ENCODE peak calls at places on chromosomes 7 and 10, in nine cellular contexts. V is HCT116, J is spleen, Y is transverse colon, T is testis, S is IMR-90, U is ovary, K is sigmoid colon, I is uterus. R is an unnamed sample.
A peak's percentile ranks its signal among the peaks of the same experiment; 100 is the strongest.

GRCh38 chr10:3969876-3970666 is 185.1 kb upstream of the KLF6 start:
- DNase-seq in J (no peak), Y (peak; percentile 68), U (no peak), K (no peak), T (no peak), V (no peak), S (peak; percentile 16), I (no peak), R (no peak)

GRCh38 chr10:20314431-20314830 is 498.2 kb downstream of the PLXDC2 start:
- DNase-seq in U (no peak), K (no peak), V (no peak), S (no peak), I (no peak), J (no peak), Y (no peak), T (no peak), R (no peak)

GRCh38 chr7:50196719-50197118 is 103.7 kb upstream of the ZPBP start:
- DNase-seq in U (no peak), V (no peak), I (no peak), J (no peak), Y (no peak), S (no peak), T (no peak), K (no peak), R (no peak)

GRCh38 chr10:88934900-88935672 is 17.5 kb downstream of the ACTA2 start:
- DNase-seq in J (peak; percentile 78), Y (peak; percentile 84), K (peak; percentile 94), U (peak; percentile 77), I (peak; percentile 78), S (peak; percentile 82), V (peak; percentile 77), T (peak; percentile 88), R (no peak)

GRCh38 chr10:33306126-33306525 is 28.3 kb downstream of the NRP1 start:
- DNase-seq in Y (no peak), V (no peak), J (no peak), K (no peak), T (no peak), I (no peak), S (peak; percentile 59), U (no peak), R (no peak)

GRCh38 chr7:92645531-92646061 is 55.4 kb upstream of the FAM133B start:
- DNase-seq in U (no peak), Y (peak; percentile 75), K (no peak), V (peak; percentile 45), T (no peak), J (no peak), S (peak; percentile 15), I (no peak), R (no peak)

GRCh38 chr10:49083256-49083655 is 32.1 kb downstream of the VSTM4 start:
- DNase-seq in V (no peak), T (peak; percentile 75), S (no peak), K (no peak), Y (no peak), I (peak; percentile 59), U (peak; percentile 74), J (no peak), R (no peak)

GRCh38 chr7:20111821-20112542 is 105.2 kb downstream of the MACC1 start:
- DNase-seq in I (no peak), T (no peak), K (no peak), S (no peak), J (no peak), Y (no peak), V (no peak), U (no peak), R (no peak)

GRCh38 chr7:35555934-35556333 is 139.0 kb downstream of the HERPUD2 start:
- DNase-seq in K (no peak), T (no peak), Y (no peak), S (peak; percentile 16), I (no peak), U (no peak), V (no peak), J (no peak), R (no peak)

GRCh38 chr7:132399367-132399766 is 176.9 kb downstream of the PLXNA4 start:
- DNase-seq in I (no peak), Y (no peak), S (no peak), T (no peak), V (no peak), J (peak; percentile 24), U (no peak), K (no peak), R (no peak)

DNA sequence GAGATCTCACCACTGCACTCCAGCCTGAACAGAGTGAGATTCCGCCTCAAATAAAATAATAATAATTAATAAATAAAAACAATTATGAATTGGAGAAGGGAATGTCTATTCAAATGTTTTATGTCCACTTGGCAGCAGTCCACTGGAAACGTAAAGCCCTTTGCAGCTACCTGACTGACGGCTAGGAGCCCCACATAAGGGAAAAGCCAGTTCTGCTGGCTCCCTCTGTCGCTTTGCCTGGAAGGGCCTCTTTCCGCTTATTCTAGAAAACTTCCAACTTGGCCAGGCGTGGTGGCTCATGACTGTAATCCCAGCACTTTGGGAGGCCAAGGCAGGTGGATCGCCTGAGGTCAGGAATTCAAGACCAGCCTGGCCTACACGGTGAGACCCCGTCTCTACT is 6.1 kb upstream of the TNS3 start:
- DNase-seq in K (no peak), V (no peak), U (no peak), S (no peak), T (no peak), Y (peak; percentile 40), J (no peak), I (no peak), R (no peak)
- H3K4me1 ChIP-seq in K (peaks cover 19% of the 10 kb centered on the region), V (peaks cover 12% of the 10 kb centered on the region), U (peaks cover 18% of the 10 kb centered on the region), S (peaks cover 24% of the 10 kb centered on the region), T (peaks cover 26% of the 10 kb centered on the region), Y (peaks cover 43% of the 10 kb centered on the region), J (peaks cover 59% of the 10 kb centered on the region), I (peaks cover 7% of the 10 kb centered on the region), R (peaks cover 12% of the 10 kb centered on the region)

GRCh38 chr7:76393116-76394031 is 16.1 kb downstream of the SSC4D start:
- DNase-seq in I (peak; percentile 94), S (peak; percentile 71), U (peak; percentile 95), Y (peak; percentile 97), T (peak; percentile 94), J (peak; percentile 97), V (peak; percentile 71), K (peak; percentile 97), R (peak; percentile 45)
- TF ChIP-seq CTCF in I (peak; percentile 11), S (no peak), U (peak; percentile 17), Y (no peak), T (no peak), J (no peak), V (no peak), K (no peak), R (peak; percentile 2)

GRCh38 chr10:124390788-124391187 is 27.9 kb downstream of the OAT start:
- DNase-seq in T (no peak), J (no peak), V (no peak), Y (no peak), I (no peak), S (no peak), U (no peak), K (no peak), R (no peak)
- TF ChIP-seq POLR2A in T (no peak), J (no peak), V (no peak), Y (no peak), I (no peak), S (no peak), U (no peak), K (no peak), R (no peak)

GRCh38 chr7:5229451-5230271 is 39.6 kb downstream of the WIPI2 start:
- DNase-seq in T (no peak), U (no peak), S (no peak), J (peak; percentile 74), Y (no peak), K (no peak), V (no peak), I (no peak), R (no peak)

GRCh38 chr7:5232485-5232837 is 42.4 kb downstream of the WIPI2 start:
- DNase-seq in J (no peak), S (no peak), I (no peak), U (no peak), Y (no peak), K (no peak), V (no peak), T (no peak), R (no peak)

GRCh38 chr7:5230272-5231067 is 40.4 kb downstream of the WIPI2 start:
- DNase-seq in I (no peak), V (no peak), J (peak; percentile 81), U (no peak), S (no peak), K (no peak), Y (no peak), T (no peak), R (no peak)

GRCh38 chr7:5231811-5232484 is 41.9 kb downstream of the WIPI2 start:
- DNase-seq in J (peak; percentile 83), U (no peak), T (no peak), S (no peak), V (no peak), I (no peak), Y (peak; percentile 56), K (no peak), R (no peak)

DNA sequence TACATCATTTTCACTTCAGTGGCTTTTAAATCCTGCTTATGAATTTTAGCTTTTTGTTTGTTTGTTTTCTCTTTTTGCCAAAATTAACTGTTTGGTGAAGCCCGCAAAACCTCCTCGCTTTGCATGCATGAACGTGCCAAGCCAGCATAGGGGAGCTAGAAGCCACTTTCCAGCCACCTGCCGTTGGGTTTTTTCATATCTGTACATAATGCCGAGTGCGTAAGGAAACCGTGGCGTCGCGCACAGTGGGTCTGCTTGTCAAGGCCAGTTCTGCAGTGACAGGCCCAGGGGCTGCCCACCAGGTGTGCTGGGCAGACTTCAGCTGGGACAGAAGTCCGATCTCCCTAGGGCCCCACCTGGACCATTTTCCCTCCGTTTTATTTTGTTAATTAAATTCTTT is 41.1 kb downstream of the WIPI2 start:
- DNase-seq in J (peak; percentile 76), U (no peak), T (no peak), I (no peak), K (no peak), S (no peak), V (no peak), Y (peak; percentile 21), R (no peak)
- H3K4me1 ChIP-seq in J (peaks cover 66% of the 10 kb centered on the region), U (no peaks in the 10 kb centered on the region), T (peaks cover 25% of the 10 kb centered on the region), I (no peaks in the 10 kb centered on the region), K (peaks cover 10% of the 10 kb centered on the region), S (no peaks in the 10 kb centered on the region), V (peaks cover 9% of the 10 kb centered on the region), Y (peaks cover 11% of the 10 kb centered on the region), R (no peaks in the 10 kb centered on the region)

GRCh38 chr10:29113251-29113945 is 175.5 kb upstream of the LYZL1 start:
- DNase-seq in U (no peak), T (no peak), J (no peak), V (no peak), K (no peak), I (no peak), S (no peak), Y (no peak), R (no peak)

GRCh38 chr10:29124864-29125263 is 164.0 kb upstream of the LYZL1 start:
- DNase-seq in S (no peak), V (no peak), T (no peak), K (no peak), U (no peak), I (no peak), J (no peak), Y (no peak), R (no peak)

GRCh38 chr10:29120216-29120615 is 168.7 kb upstream of the LYZL1 start:
- DNase-seq in S (peak; percentile 89), Y (no peak), K (no peak), I (no peak), U (no peak), J (no peak), V (no peak), T (no peak), R (no peak)

GRCh38 chr10:29117781-29118180 is 171.1 kb upstream of the LYZL1 start:
- DNase-seq in U (no peak), J (no peak), S (no peak), T (no peak), Y (no peak), V (no peak), K (no peak), I (no peak), R (no peak)

GRCh38 chr10:29119374-29119773 is 169.5 kb upstream of the LYZL1 start:
- DNase-seq in V (peak; percentile 29), Y (peak; percentile 72), U (peak; percentile 34), J (no peak), K (no peak), T (peak; percentile 77), I (peak; percentile 23), S (peak; percentile 18), R (no peak)
- TF ChIP-seq CTCF in V (peak; percentile 39), Y (peak; percentile 33), U (no peak), J (peak; percentile 16), K (no peak), T (peak; percentile 41), I (peak; percentile 11), S (peak; percentile 41), R (no peak)

R was measured in esophagus squamous epithelium.